ENCODE peak calls at places on chromosomes 3 and 15, in six cellular contexts. X is T-cell; S is tibial nerve; D is activated CD4-positive, alpha-beta memory T cell treated with anti-CD3 and anti-CD28 coated beads for 36 hours; A is NCI-H2029 treated with DMSO at 0.1 percent for 48 hours; P is astrocyte of the spinal cord. Y is an unnamed sample.

GRCh38 chr3:116963802-116964201 is 254.2 kb downstream of the TUSC7 start:
- DNase-seq in X (no peak), S (no peak), D (no peak), A (no peak), P (no peak), Y (no peak)

GRCh38 chr15:84903751-84904150 is 19.3 kb downstream of the SLC28A1 start:
- DNase-seq in X (no peak), S (no peak), D (no peak), A (no peak), P (no peak), Y (no peak)

GRCh38 chr15:64686130-64686735 is 89.2 kb downstream of the RBPMS2 start:
- DNase-seq in X (peak), S (no peak), D (no peak), A (no peak), P (peak), Y (no peak)

GRCh38 chr15:92600902-92601301 is 54.7 kb downstream of the FAM174B start:
- DNase-seq in X (no peak), S (no peak), D (no peak), A (no peak), P (no peak), Y (no peak)

GRCh38 chr3:151614-152189 is 44.9 kb upstream of the CHL1 start:
- DNase-seq in X (no peak), S (no peak), D (no peak), A (no peak), P (no peak), Y (no peak)

GRCh38 chr15:31326729-31327673 is at the start of gene KLF13:
- DNase-seq in X (no peak), S (peak), D (peak), A (no peak), P (peak), Y (no peak)

GRCh38 chr15:56968821-56969220 is 50.4 kb downstream of the TCF12 start:
- DNase-seq in X (no peak), S (no peak), D (no peak), A (no peak), P (no peak), Y (no peak)

GRCh38 chr3:28994161-28994905 is 286.5 kb upstream of the RBMS3 start:
- DNase-seq in X (no peak), S (no peak), D (no peak), A (no peak), P (no peak), Y (no peak)

GRCh38 chr3:146581080-146581601 is 24.0 kb downstream of the PLSCR5 start:
- DNase-seq in X (no peak), S (no peak), D (no peak), A (no peak), P (no peak), Y (no peak)